ENCODE peak calls at places on chromosomes 4 and X, in four cellular contexts. I is left ventricle myocardium superior, V is left colon, H is pancreas. D is an unnamed sample.

GRCh38 chr4:174423257-174423944 is 98.9 kb downstream of the HPGD start:
- DNase-seq in I (no peak), V (no peak), H (no peak), D (no peak)

GRCh38 chrX:130084651-130085237 is 25.6 kb downstream of the ELF4 start:
- DNase-seq in I (no peak), V (no peak), H (no peak), D (no peak)

GRCh38 chrX:97909245-97909644 is 1025.5 kb downstream of the RPA4 start:
- DNase-seq in I (no peak), V (no peak), H (no peak), D (no peak)

GRCh38 chr4:2637956-2638552 is 101.6 kb downstream of the FAM193A start:
- DNase-seq in I (peak; percentile 58), V (no peak), H (no peak), D (no peak)

GRCh38 chr4:111678466-111678865 is 466.8 kb upstream of the FAM241A start:
- DNase-seq in I (no peak), V (no peak), H (no peak), D (no peak)

GRCh38 chrX:78831523-78831922 is 84.0 kb downstream of the LPAR4 start:
- DNase-seq in I (no peak), V (no peak), H (no peak), D (no peak)

GRCh38 chr4:83152771-83153170 is 38.2 kb upstream of the PLAC8 start:
- DNase-seq in I (no peak), V (no peak), H (no peak), D (no peak)

GRCh38 chr4:106019771-106020170 is 124.5 kb downstream of the NPNT start:
- DNase-seq in I (no peak), V (no peak), H (no peak), D (no peak)

GRCh38 chrX:72025236-72025770 is 106.4 kb downstream of the RTL5 start:
- DNase-seq in I (no peak), V (no peak), H (peak; percentile 3), D (no peak)

GRCh38 chr4:183366436-183366835 is 44.2 kb upstream of the CLDN24 start:
- DNase-seq in I (no peak), V (no peak), H (no peak), D (no peak)

GRCh38 chrX:119885554-119886428 is 9.9 kb upstream of the AKAP14 start:
- DNase-seq in I (no peak), V (no peak), H (no peak), D (no peak)

GRCh38 chr4:169615467-169616106 is 3.2 kb upstream of the NEK1 start:
- DNase-seq in I (no peak), V (no peak), H (no peak), D (no peak)

GRCh38 chr4:56626963-56627362 is 54.1 kb downstream of the HOPX start:
- DNase-seq in I (no peak), V (no peak), H (no peak), D (no peak)

GRCh38 chr4:5186584-5187170 is 135.4 kb downstream of the STK32B start:
- DNase-seq in I (no peak), V (no peak), H (no peak), D (no peak)

GRCh38 chrX:123884809-123885408 is 25.1 kb downstream of the XIAP start:
- DNase-seq in I (no peak), V (no peak), H (peak; percentile 45), D (no peak)

GRCh38 chr4:164621886-164622521 is 131.9 kb upstream of the SMIM31 start:
- DNase-seq in I (no peak), V (no peak), H (no peak), D (no peak)

GRCh38 chr4:163484906-163485305 is 9.6 kb upstream of the TMA16 start:
- DNase-seq in I (no peak), V (no peak), H (peak; percentile 23), D (peak; percentile 40)

GRCh38 chrX:153983321-153983729 is 10.8 kb downstream of the TMEM187 start:
- DNase-seq in I (no peak), V (no peak), H (no peak), D (no peak)

GRCh38 chr4:33063238-33063637 is 2343.1 kb downstream of the PCDH7 start:
- DNase-seq in I (no peak), V (no peak), H (no peak), D (no peak)

GRCh38 chr4:140253556-140254027 is 99.6 kb upstream of the MAML3 start:
- DNase-seq in I (no peak), V (no peak), H (no peak), D (no peak)

GRCh38 chr4:37827030-37827705 is 682 bp downstream of the PGM2 start:
- DNase-seq in I (no peak), V (peak; percentile 42), H (no peak), D (no peak)

GRCh38 chrX:11329016-11329415 is 35.8 kb downstream of the AMELX start:
- DNase-seq in I (no peak), V (no peak), H (no peak), D (no peak)

GRCh38 chr4:169311643-169312365 is 41.0 kb upstream of the SH3RF1 start:
- DNase-seq in I (no peak), V (no peak), H (no peak), D (no peak)

GRCh38 chrX:82756272-82756671 is 751.8 kb upstream of the POU3F4 start:
- DNase-seq in I (no peak), V (no peak), H (no peak), D (no peak)

GRCh38 chrX:46547857-46548256 is 2.6 kb upstream of the ZNF674 start:
- DNase-seq in I (no peak), V (no peak), H (no peak), D (no peak)

GRCh38 chrX:132488092-132488749 is 617 bp downstream of the MBNL3 start:
- DNase-seq in I (no peak), V (no peak), H (peak; percentile 21), D (no peak)

GRCh38 chrX:47224896-47225290 is 6.4 kb downstream of the CDK16 start:
- DNase-seq in I (no peak), V (peak; percentile 0), H (no peak), D (no peak)

GRCh38 chr4:89284828-89285227 is 22.8 kb downstream of the GPRIN3 start:
- DNase-seq in I (no peak), V (no peak), H (no peak), D (no peak)

GRCh38 chr4:124806403-124806802 is 93.9 kb upstream of the ANKRD50 start:
- DNase-seq in I (no peak), V (no peak), H (no peak), D (no peak)